ENCODE peak calls at places on chromosomes 16 and 17, in eight cellular contexts. One of them, this sample, is unnamed.

GRCh38 chr16:21116148-21116693 is 34.4 kb downstream of the DNAH3 start:
- DNase-seq in GM18507: no peak
- DNase-seq in HEK293T: no peak
- DNase-seq in activated CD8-positive, alpha-beta memory T cell treated with anti-CD3 and anti-CD28 coated beads, Interleukin-2, amount 50 U/mL, for 4 hours: no peak
- DNase-seq in HFFc6: no peak
- DNase-seq in spleen: no peak
- DNase-seq in posterior cingulate gyrus: no peak
- DNase-seq in H9: peak; percentile 47
- DNase-seq in this sample: peak; percentile 45

GRCh38 chr17:19410875-19411291 is at the start of gene RNF112:
- DNase-seq in GM18507: no peak
- DNase-seq in HEK293T: no peak
- DNase-seq in activated CD8-positive, alpha-beta memory T cell treated with anti-CD3 and anti-CD28 coated beads, Interleukin-2, amount 50 U/mL, for 4 hours: no peak
- DNase-seq in HFFc6: peak; percentile 45
- DNase-seq in spleen: no peak
- DNase-seq in posterior cingulate gyrus: peak; percentile 90
- DNase-seq in H9: no peak
- DNase-seq in this sample: no peak

GRCh38 chr17:77140166-77140877 is 447 bp upstream of the SEC14L1 start:
- DNase-seq in GM18507: peak; percentile 91
- DNase-seq in HEK293T: peak; percentile 100
- DNase-seq in activated CD8-positive, alpha-beta memory T cell treated with anti-CD3 and anti-CD28 coated beads, Interleukin-2, amount 50 U/mL, for 4 hours: peak; percentile 100
- DNase-seq in HFFc6: peak; percentile 97
- DNase-seq in spleen: peak; percentile 100
- DNase-seq in posterior cingulate gyrus: peak; percentile 99
- DNase-seq in H9: peak; percentile 100
- DNase-seq in this sample: peak; percentile 100

GRCh38 chr17:40373324-40373723 is 8.8 kb upstream of the GJD3 start:
- DNase-seq in GM18507: no peak
- DNase-seq in HEK293T: no peak
- DNase-seq in activated CD8-positive, alpha-beta memory T cell treated with anti-CD3 and anti-CD28 coated beads, Interleukin-2, amount 50 U/mL, for 4 hours: no peak
- DNase-seq in HFFc6: peak; percentile 49
- DNase-seq in spleen: no peak
- DNase-seq in posterior cingulate gyrus: no peak
- DNase-seq in H9: no peak
- DNase-seq in this sample: no peak

GRCh38 chr16:12959072-12959471 is 57.7 kb downstream of the SHISA9 start:
- DNase-seq in GM18507: no peak
- DNase-seq in HEK293T: no peak
- DNase-seq in activated CD8-positive, alpha-beta memory T cell treated with anti-CD3 and anti-CD28 coated beads, Interleukin-2, amount 50 U/mL, for 4 hours: no peak
- DNase-seq in HFFc6: no peak
- DNase-seq in spleen: no peak
- DNase-seq in posterior cingulate gyrus: no peak
- DNase-seq in H9: no peak
- DNase-seq in this sample: no peak

GRCh38 chr17:78314683-78315354 is 45.1 kb downstream of the SOCS3 start:
- DNase-seq in GM18507: no peak
- DNase-seq in HEK293T: no peak
- DNase-seq in activated CD8-positive, alpha-beta memory T cell treated with anti-CD3 and anti-CD28 coated beads, Interleukin-2, amount 50 U/mL, for 4 hours: no peak
- DNase-seq in HFFc6: no peak
- DNase-seq in spleen: no peak
- DNase-seq in posterior cingulate gyrus: no peak
- DNase-seq in H9: no peak
- DNase-seq in this sample: no peak

GRCh38 chr16:30458561-30459394 is 13.1 kb upstream of the SEPHS2 start:
- DNase-seq in GM18507: no peak
- DNase-seq in HEK293T: no peak
- DNase-seq in activated CD8-positive, alpha-beta memory T cell treated with anti-CD3 and anti-CD28 coated beads, Interleukin-2, amount 50 U/mL, for 4 hours: peak; percentile 78
- DNase-seq in HFFc6: no peak
- DNase-seq in spleen: peak; percentile 94
- DNase-seq in posterior cingulate gyrus: no peak
- DNase-seq in H9: no peak
- DNase-seq in this sample: peak; percentile 92

GRCh38 chr17:21382560-21383495 is 6.7 kb downstream of the KCNJ12 start:
- DNase-seq in GM18507: no peak
- DNase-seq in HEK293T: no peak
- DNase-seq in activated CD8-positive, alpha-beta memory T cell treated with anti-CD3 and anti-CD28 coated beads, Interleukin-2, amount 50 U/mL, for 4 hours: no peak
- DNase-seq in HFFc6: no peak
- DNase-seq in spleen: no peak
- DNase-seq in posterior cingulate gyrus: no peak
- DNase-seq in H9: no peak
- DNase-seq in this sample: no peak

GRCh38 chr17:79970576-79971068 is 65.0 kb downstream of the TBC1D16 start:
- DNase-seq in GM18507: no peak
- DNase-seq in HEK293T: peak; percentile 73
- DNase-seq in activated CD8-positive, alpha-beta memory T cell treated with anti-CD3 and anti-CD28 coated beads, Interleukin-2, amount 50 U/mL, for 4 hours: no peak
- DNase-seq in HFFc6: no peak
- DNase-seq in spleen: no peak
- DNase-seq in posterior cingulate gyrus: peak; percentile 56
- DNase-seq in H9: peak; percentile 85
- DNase-seq in this sample: no peak

GRCh38 chr17:2545393-2545792 is 33.7 kb upstream of the METTL16 start:
- DNase-seq in GM18507: no peak
- DNase-seq in HEK293T: no peak
- DNase-seq in activated CD8-positive, alpha-beta memory T cell treated with anti-CD3 and anti-CD28 coated beads, Interleukin-2, amount 50 U/mL, for 4 hours: no peak
- DNase-seq in HFFc6: no peak
- DNase-seq in spleen: no peak
- DNase-seq in posterior cingulate gyrus: no peak
- DNase-seq in H9: no peak
- DNase-seq in this sample: no peak

GRCh38 chr17:47205419-47205963 is 3.7 kb upstream of the MYL4 start:
- DNase-seq in GM18507: no peak
- DNase-seq in HEK293T: peak; percentile 35
- DNase-seq in activated CD8-positive, alpha-beta memory T cell treated with anti-CD3 and anti-CD28 coated beads, Interleukin-2, amount 50 U/mL, for 4 hours: peak; percentile 52
- DNase-seq in HFFc6: peak; percentile 50
- DNase-seq in spleen: peak; percentile 86
- DNase-seq in posterior cingulate gyrus: no peak
- DNase-seq in H9: peak; percentile 59
- DNase-seq in this sample: no peak

GRCh38 chr16:13014516-13014915 is 113.1 kb downstream of the SHISA9 start:
- DNase-seq in GM18507: no peak
- DNase-seq in HEK293T: no peak
- DNase-seq in activated CD8-positive, alpha-beta memory T cell treated with anti-CD3 and anti-CD28 coated beads, Interleukin-2, amount 50 U/mL, for 4 hours: no peak
- DNase-seq in HFFc6: no peak
- DNase-seq in spleen: no peak
- DNase-seq in posterior cingulate gyrus: no peak
- DNase-seq in H9: peak; percentile 73
- DNase-seq in this sample: no peak

GRCh38 chr16:73047536-73048291 is at the start of gene ZFHX3:
- DNase-seq in GM18507: no peak
- DNase-seq in HEK293T: no peak
- DNase-seq in activated CD8-positive, alpha-beta memory T cell treated with anti-CD3 and anti-CD28 coated beads, Interleukin-2, amount 50 U/mL, for 4 hours: no peak
- DNase-seq in HFFc6: peak; percentile 70
- DNase-seq in spleen: peak; percentile 89
- DNase-seq in posterior cingulate gyrus: peak; percentile 50
- DNase-seq in H9: peak; percentile 83
- DNase-seq in this sample: no peak

GRCh38 chr17:66677201-66677981 is 157.5 kb upstream of the CACNG5 start:
- DNase-seq in GM18507: no peak
- DNase-seq in HEK293T: no peak
- DNase-seq in activated CD8-positive, alpha-beta memory T cell treated with anti-CD3 and anti-CD28 coated beads, Interleukin-2, amount 50 U/mL, for 4 hours: no peak
- DNase-seq in HFFc6: peak; percentile 80
- DNase-seq in spleen: no peak
- DNase-seq in posterior cingulate gyrus: no peak
- DNase-seq in H9: peak; percentile 22
- DNase-seq in this sample: no peak

GRCh38 chr16:4859900-4860255 is 12.6 kb downstream of the UBN1 start:
- DNase-seq in GM18507: no peak
- DNase-seq in HEK293T: no peak
- DNase-seq in activated CD8-positive, alpha-beta memory T cell treated with anti-CD3 and anti-CD28 coated beads, Interleukin-2, amount 50 U/mL, for 4 hours: no peak
- DNase-seq in HFFc6: no peak
- DNase-seq in spleen: no peak
- DNase-seq in posterior cingulate gyrus: no peak
- DNase-seq in H9: no peak
- DNase-seq in this sample: no peak

GRCh38 chr16:24986512-24987303 is 28.5 kb downstream of the ARHGAP17 start:
- DNase-seq in GM18507: no peak
- DNase-seq in HEK293T: no peak
- DNase-seq in activated CD8-positive, alpha-beta memory T cell treated with anti-CD3 and anti-CD28 coated beads, Interleukin-2, amount 50 U/mL, for 4 hours: no peak
- DNase-seq in HFFc6: peak; percentile 85
- DNase-seq in spleen: no peak
- DNase-seq in posterior cingulate gyrus: no peak
- DNase-seq in H9: no peak
- DNase-seq in this sample: no peak

GRCh38 chr17:5209396-5209795 is 17.7 kb upstream of the ZNF594 start:
- DNase-seq in GM18507: no peak
- DNase-seq in HEK293T: no peak
- DNase-seq in activated CD8-positive, alpha-beta memory T cell treated with anti-CD3 and anti-CD28 coated beads, Interleukin-2, amount 50 U/mL, for 4 hours: no peak
- DNase-seq in HFFc6: peak; percentile 52
- DNase-seq in spleen: peak; percentile 30
- DNase-seq in posterior cingulate gyrus: no peak
- DNase-seq in H9: no peak
- DNase-seq in this sample: no peak

GRCh38 chr16:87644596-87644995 is 42.3 kb downstream of the JPH3 start:
- DNase-seq in GM18507: no peak
- DNase-seq in HEK293T: no peak
- DNase-seq in activated CD8-positive, alpha-beta memory T cell treated with anti-CD3 and anti-CD28 coated beads, Interleukin-2, amount 50 U/mL, for 4 hours: no peak
- DNase-seq in HFFc6: no peak
- DNase-seq in spleen: no peak
- DNase-seq in posterior cingulate gyrus: no peak
- DNase-seq in H9: no peak
- DNase-seq in this sample: no peak

GRCh38 chr17:14776791-14777190 is 475.9 kb downstream of the HS3ST3B1 start:
- DNase-seq in GM18507: no peak
- DNase-seq in HEK293T: no peak
- DNase-seq in activated CD8-positive, alpha-beta memory T cell treated with anti-CD3 and anti-CD28 coated beads, Interleukin-2, amount 50 U/mL, for 4 hours: no peak
- DNase-seq in HFFc6: no peak
- DNase-seq in spleen: no peak
- DNase-seq in posterior cingulate gyrus: no peak
- DNase-seq in H9: no peak
- DNase-seq in this sample: peak; percentile 75

GRCh38 chr16:3938843-3939624 is 58.5 kb upstream of the CREBBP start:
- DNase-seq in GM18507: peak; percentile 59
- DNase-seq in HEK293T: peak; percentile 86
- DNase-seq in activated CD8-positive, alpha-beta memory T cell treated with anti-CD3 and anti-CD28 coated beads, Interleukin-2, amount 50 U/mL, for 4 hours: peak; percentile 74
- DNase-seq in HFFc6: peak; percentile 72
- DNase-seq in spleen: peak; percentile 88
- DNase-seq in posterior cingulate gyrus: no peak
- DNase-seq in H9: peak; percentile 90
- DNase-seq in this sample: no peak

This sample was measured in esophagus muscularis mucosa.